ENCODE peak calls at places on chromosomes 3 and 15, in ten cellular contexts. One of them, this sample, is unnamed.

GRCh38 chr3:20930034-20930433 is 744.0 kb upstream of the SGO1 start:
- DNase-seq in NCI-H1092 treated with DMSO at 0.1 percent for 48 hours: no peak
- DNase-seq in GM04504: no peak
- DNase-seq in ovary: no peak
- DNase-seq in mesendoderm: peak
- DNase-seq in left ventricle myocardium inferior: no peak
- DNase-seq in AG20443: peak
- DNase-seq in fibroblast of the conjunctiva: peak
- DNase-seq in posterior vena cava: no peak
- DNase-seq in GDM1: no peak
- DNase-seq in this sample: peak

GRCh38 chr3:197371521-197372075 is 73.2 kb upstream of the DLG1 start:
- DNase-seq in NCI-H1092 treated with DMSO at 0.1 percent for 48 hours: peak
- DNase-seq in GM04504: no peak
- DNase-seq in ovary: no peak
- DNase-seq in mesendoderm: no peak
- DNase-seq in left ventricle myocardium inferior: no peak
- DNase-seq in AG20443: peak
- DNase-seq in fibroblast of the conjunctiva: no peak
- DNase-seq in posterior vena cava: no peak
- DNase-seq in GDM1: no peak
- DNase-seq in this sample: peak

GRCh38 chr3:105758451-105758850 is 110.4 kb downstream of the CBLB start:
- DNase-seq in NCI-H1092 treated with DMSO at 0.1 percent for 48 hours: no peak
- DNase-seq in GM04504: no peak
- DNase-seq in ovary: no peak
- DNase-seq in mesendoderm: no peak
- DNase-seq in left ventricle myocardium inferior: no peak
- DNase-seq in AG20443: no peak
- DNase-seq in fibroblast of the conjunctiva: no peak
- DNase-seq in posterior vena cava: peak
- DNase-seq in GDM1: no peak
- DNase-seq in this sample: no peak

GRCh38 chr15:65044724-65045481 is at the start of gene SLC51B:
- DNase-seq in NCI-H1092 treated with DMSO at 0.1 percent for 48 hours: no peak
- DNase-seq in GM04504: no peak
- DNase-seq in ovary: peak
- DNase-seq in mesendoderm: no peak
- DNase-seq in left ventricle myocardium inferior: peak
- DNase-seq in AG20443: no peak
- DNase-seq in fibroblast of the conjunctiva: no peak
- DNase-seq in posterior vena cava: peak
- DNase-seq in GDM1: no peak
- DNase-seq in this sample: no peak

GRCh38 chr3:131053021-131053420 is 26.3 kb downstream of the NEK11 start:
- DNase-seq in NCI-H1092 treated with DMSO at 0.1 percent for 48 hours: no peak
- DNase-seq in GM04504: no peak
- DNase-seq in ovary: no peak
- DNase-seq in mesendoderm: no peak
- DNase-seq in left ventricle myocardium inferior: no peak
- DNase-seq in AG20443: no peak
- DNase-seq in fibroblast of the conjunctiva: no peak
- DNase-seq in posterior vena cava: no peak
- DNase-seq in GDM1: no peak
- DNase-seq in this sample: no peak

GRCh38 chr15:41490355-41490754 is 3.3 kb upstream of the ITPKA start:
- DNase-seq in NCI-H1092 treated with DMSO at 0.1 percent for 48 hours: no peak
- DNase-seq in GM04504: peak
- DNase-seq in ovary: no peak
- DNase-seq in mesendoderm: no peak
- DNase-seq in left ventricle myocardium inferior: no peak
- DNase-seq in AG20443: peak
- DNase-seq in fibroblast of the conjunctiva: peak
- DNase-seq in posterior vena cava: no peak
- DNase-seq in GDM1: no peak
- DNase-seq in this sample: no peak

GRCh38 chr3:25565807-25566206 is 98.9 kb downstream of the TOP2B start:
- DNase-seq in NCI-H1092 treated with DMSO at 0.1 percent for 48 hours: no peak
- DNase-seq in GM04504: no peak
- DNase-seq in ovary: no peak
- DNase-seq in mesendoderm: no peak
- DNase-seq in left ventricle myocardium inferior: no peak
- DNase-seq in AG20443: no peak
- DNase-seq in fibroblast of the conjunctiva: no peak
- DNase-seq in posterior vena cava: no peak
- DNase-seq in GDM1: no peak
- DNase-seq in this sample: no peak

GRCh38 chr3:18791752-18792151 is 356.6 kb upstream of the KCNH8 start:
- DNase-seq in NCI-H1092 treated with DMSO at 0.1 percent for 48 hours: no peak
- DNase-seq in GM04504: no peak
- DNase-seq in ovary: no peak
- DNase-seq in mesendoderm: no peak
- DNase-seq in left ventricle myocardium inferior: no peak
- DNase-seq in AG20443: no peak
- DNase-seq in fibroblast of the conjunctiva: no peak
- DNase-seq in posterior vena cava: no peak
- DNase-seq in GDM1: no peak
- DNase-seq in this sample: no peak

GRCh38 chr15:48617619-48618018 is 27.9 kb downstream of the FBN1 start:
- DNase-seq in NCI-H1092 treated with DMSO at 0.1 percent for 48 hours: no peak
- DNase-seq in GM04504: peak
- DNase-seq in ovary: peak
- DNase-seq in mesendoderm: no peak
- DNase-seq in left ventricle myocardium inferior: peak
- DNase-seq in AG20443: peak
- DNase-seq in fibroblast of the conjunctiva: peak
- DNase-seq in posterior vena cava: peak
- DNase-seq in GDM1: no peak
- DNase-seq in this sample: no peak

GRCh38 chr15:48865387-48866079 is 12.4 kb upstream of the EID1 start:
- DNase-seq in NCI-H1092 treated with DMSO at 0.1 percent for 48 hours: no peak
- DNase-seq in GM04504: no peak
- DNase-seq in ovary: no peak
- DNase-seq in mesendoderm: peak
- DNase-seq in left ventricle myocardium inferior: no peak
- DNase-seq in AG20443: peak
- DNase-seq in fibroblast of the conjunctiva: no peak
- DNase-seq in posterior vena cava: no peak
- DNase-seq in GDM1: no peak
- DNase-seq in this sample: peak

GRCh38 chr3:150348500-150348899 is 59.6 kb upstream of the TSC22D2 start:
- DNase-seq in NCI-H1092 treated with DMSO at 0.1 percent for 48 hours: no peak
- DNase-seq in GM04504: peak
- DNase-seq in ovary: no peak
- DNase-seq in mesendoderm: no peak
- DNase-seq in left ventricle myocardium inferior: no peak
- DNase-seq in AG20443: peak
- DNase-seq in fibroblast of the conjunctiva: peak
- DNase-seq in posterior vena cava: no peak
- DNase-seq in GDM1: no peak
- DNase-seq in this sample: no peak

GRCh38 chr15:66825731-66826130 is 123.7 kb downstream of the SMAD6 start:
- DNase-seq in NCI-H1092 treated with DMSO at 0.1 percent for 48 hours: no peak
- DNase-seq in GM04504: no peak
- DNase-seq in ovary: no peak
- DNase-seq in mesendoderm: no peak
- DNase-seq in left ventricle myocardium inferior: no peak
- DNase-seq in AG20443: no peak
- DNase-seq in fibroblast of the conjunctiva: no peak
- DNase-seq in posterior vena cava: no peak
- DNase-seq in GDM1: no peak
- DNase-seq in this sample: no peak

GRCh38 chr15:68303560-68304436 is 26.3 kb downstream of the FEM1B start:
- DNase-seq in NCI-H1092 treated with DMSO at 0.1 percent for 48 hours: no peak
- DNase-seq in GM04504: no peak
- DNase-seq in ovary: no peak
- DNase-seq in mesendoderm: no peak
- DNase-seq in left ventricle myocardium inferior: no peak
- DNase-seq in AG20443: peak
- DNase-seq in fibroblast of the conjunctiva: no peak
- DNase-seq in posterior vena cava: peak
- DNase-seq in GDM1: no peak
- DNase-seq in this sample: peak

GRCh38 chr3:13346481-13347389 is 73.4 kb downstream of the NUP210 start:
- DNase-seq in NCI-H1092 treated with DMSO at 0.1 percent for 48 hours: peak
- DNase-seq in GM04504: no peak
- DNase-seq in ovary: no peak
- DNase-seq in mesendoderm: peak
- DNase-seq in left ventricle myocardium inferior: peak
- DNase-seq in AG20443: peak
- DNase-seq in fibroblast of the conjunctiva: no peak
- DNase-seq in posterior vena cava: no peak
- DNase-seq in GDM1: no peak
- DNase-seq in this sample: peak

GRCh38 chr3:170997966-170998913 is 28.3 kb downstream of the SLC2A2 start:
- DNase-seq in NCI-H1092 treated with DMSO at 0.1 percent for 48 hours: no peak
- DNase-seq in GM04504: peak
- DNase-seq in ovary: no peak
- DNase-seq in mesendoderm: no peak
- DNase-seq in left ventricle myocardium inferior: no peak
- DNase-seq in AG20443: peak
- DNase-seq in fibroblast of the conjunctiva: no peak
- DNase-seq in posterior vena cava: no peak
- DNase-seq in GDM1: no peak
- DNase-seq in this sample: no peak

This sample was measured in H7.